ENCODE peak calls at places on chromosomes 5 and 9, in four cellular contexts. G is pancreas; D is CD8-positive, alpha-beta memory T cell; S is right cardiac atrium. A is an unnamed sample. For H3K27me3, the result is how much of the 10 kb centered on the place peaks cover.

GRCh38 chr9:79691496-79691895 is 119.7 kb downstream of the TLE4 start:
- DNase-seq in G (no peak), D (no peak), S (no peak), A (no peak)

GRCh38 chr5:141328231-141328630 is 2.1 kb upstream of the PCDHGA1 start:
- DNase-seq in G (no peak), D (no peak), S (no peak), A (no peak)

GRCh38 chr9:22084336-22085035 is 75.4 kb upstream of the CDKN2B start:
- DNase-seq in G (no peak), D (no peak), S (no peak), A (no peak)

GRCh38 chr5:127967983-127968592 is 115.5 kb upstream of the SLC12A2 start:
- DNase-seq in G (no peak), D (no peak), S (no peak), A (no peak)

GRCh38 chr5:91221917-91222316 is 161.2 kb downstream of the ARRDC3 start:
- DNase-seq in G (no peak), D (no peak), S (no peak), A (no peak)

GRCh38 chr5:3962113-3962512 is 366.5 kb downstream of the IRX1 start:
- DNase-seq in G (no peak), D (no peak), S (no peak), A (no peak)

GRCh38 chr9:26723486-26723885 is 169.1 kb downstream of the CAAP1 start:
- DNase-seq in G (peak), D (no peak), S (no peak), A (no peak)

GRCh38 chr9:3224931-3225330 is 300.9 kb downstream of the RFX3 start:
- DNase-seq in G (no peak), D (no peak), S (peak), A (no peak)

GRCh38 chr9:90966475-90967150 is 165.0 kb downstream of the SYK start:
- DNase-seq in G (no peak), D (no peak), S (no peak), A (no peak)

GRCh38 chr5:133052317-133053175 is 733 bp downstream of the HSPA4 start:
- DNase-seq in G (peak), D (peak), S (peak), A (peak)

DNA sequence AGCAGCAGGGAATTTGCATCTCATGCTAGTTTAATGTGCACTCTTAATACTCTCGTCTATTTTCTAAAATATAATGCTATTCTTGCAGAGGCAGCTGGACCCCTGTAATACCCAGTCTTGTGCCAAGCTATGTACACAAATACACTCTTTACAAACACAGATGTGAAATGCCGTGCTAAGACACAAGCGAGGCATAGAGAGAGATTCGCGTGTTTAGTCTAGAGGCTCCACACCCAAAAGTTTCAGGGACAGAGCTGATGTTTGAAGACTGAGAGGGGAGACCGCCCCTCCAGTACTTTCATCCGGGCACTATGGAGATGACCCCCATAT is 1.2 kb downstream of the DPYSL3 start:
- DNase-seq in G (no peak), D (no peak), S (no peak), A (no peak)
- H3K27ac ChIP-seq in G (no peak), D (no peak), S (no peak), A (peak)

DNA sequence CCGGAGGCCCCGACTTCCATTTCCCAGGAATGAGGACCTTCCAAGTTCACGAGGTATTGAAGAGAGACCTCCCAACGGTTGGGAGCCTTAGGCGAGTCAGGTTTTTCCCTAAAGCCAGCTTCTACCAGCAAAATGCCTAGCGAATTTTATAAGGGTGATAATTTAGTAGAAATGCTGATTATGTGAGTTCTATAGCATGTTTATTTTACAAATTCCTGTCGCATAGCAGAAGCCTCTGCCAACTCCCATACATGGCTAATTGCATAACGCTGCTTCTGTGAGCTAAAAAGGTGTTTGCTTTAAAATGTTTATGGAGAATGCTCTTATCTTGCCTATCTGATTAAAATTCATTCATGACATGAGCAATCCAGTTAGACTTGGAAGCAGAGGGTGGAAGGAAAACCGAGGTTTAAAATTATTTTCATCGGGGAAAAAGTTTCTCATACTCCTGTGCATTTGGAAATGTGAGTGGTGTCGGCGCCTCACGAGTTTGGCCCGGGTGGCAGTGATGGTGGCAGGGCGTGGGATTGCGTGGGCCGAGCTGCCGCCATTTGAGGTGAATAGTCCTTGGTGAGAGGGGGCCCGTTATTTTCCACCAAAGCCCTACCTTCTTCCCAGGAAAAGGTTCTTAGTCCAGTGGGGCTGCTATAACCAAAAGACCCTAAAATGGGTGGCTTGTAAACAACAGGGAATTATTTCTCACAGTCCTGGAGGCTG is 104.4 kb upstream of the FCN2 start:
- DNase-seq in G (no peak), D (no peak), S (no peak), A (no peak)
- H3K4me3 ChIP-seq in G (no peak), D (no peak), S (no peak), A (no peak)

GRCh38 chr9:86250123-86250522 is 9.3 kb downstream of the C9orf153 start:
- DNase-seq in G (no peak), D (no peak), S (no peak), A (no peak)
- H3K27me3 ChIP-seq in G (under half), D (under half), S (under half), A (under half)

GRCh38 chr9:131276107-131276888 is at the start of gene FAM78A:
- DNase-seq in G (no peak), D (no peak), S (peak), A (peak)
- H3K27ac ChIP-seq in G (peak), D (peak), S (peak), A (peak)

GRCh38 chr9:110579763-110580255 is 268 bp upstream of the SVEP1 start:
- DNase-seq in G (no peak), D (no peak), S (peak), A (peak)
- H3K4me3 ChIP-seq in G (peak), D (no peak), S (peak), A (peak)